ENCODE peak calls at places on chromosomes 7 and 10, in six cellular contexts. M is right atrium auricular region, A is GM06990, O is body of pancreas, I is thoracic aorta, E is AG09309. H is an unnamed sample.

GRCh38 chr10:29569778-29570177 is 65.0 kb downstream of the SVIL start:
- DNase-seq in I (no peak), M (no peak), E (peak), O (no peak), A (no peak), H (no peak)

GRCh38 chr7:22647451-22648257 is 79.3 kb upstream of the IL6 start:
- DNase-seq in I (no peak), M (no peak), O (no peak), E (peak), A (no peak), H (no peak)

GRCh38 chr10:70588852-70589570 is 13.5 kb downstream of the PRF1 start:
- DNase-seq in O (no peak), E (no peak), I (no peak), A (no peak), M (no peak), H (no peak)

GRCh38 chr7:130894146-130895005 is 160.4 kb upstream of the KLF14 start:
- DNase-seq in M (peak), I (no peak), O (peak), A (no peak), E (no peak), H (no peak)

GRCh38 chr10:94607111-94607510 is 61.5 kb downstream of the HELLS start:
- DNase-seq in O (no peak), E (no peak), A (peak), M (no peak), I (no peak), H (no peak)

GRCh38 chr7:374706-375490 is 84.9 kb downstream of the FOXL3 start:
- DNase-seq in O (no peak), M (no peak), A (no peak), E (no peak), I (no peak), H (peak)

GRCh38 chr7:52758337-52758736 is 277.1 kb upstream of the POM121L12 start:
- DNase-seq in O (peak), M (no peak), A (no peak), I (no peak), E (no peak), H (no peak)

GRCh38 chr7:80273327-80273726 is 138.7 kb downstream of the GNAI1 start:
- DNase-seq in E (no peak), I (no peak), M (no peak), A (no peak), O (no peak), H (no peak)

GRCh38 chr7:17298840-17299476 is 506 bp downstream of the AHR start:
- DNase-seq in O (peak), E (no peak), A (no peak), I (no peak), M (peak), H (peak)

GRCh38 chr10:20466731-20467130 is 430.4 kb downstream of the NEBL start:
- DNase-seq in M (no peak), I (no peak), E (no peak), O (no peak), A (no peak), H (no peak)

GRCh38 chr7:13541326-13541725 is 448.1 kb downstream of the ETV1 start:
- DNase-seq in O (no peak), A (no peak), E (no peak), I (no peak), M (no peak), H (no peak)

GRCh38 chr10:88992945-88993537 is 2.4 kb downstream of the FAS start:
- DNase-seq in A (no peak), I (no peak), E (no peak), M (no peak), O (no peak), H (no peak)

GRCh38 chr10:116163732-116164131 is 109.3 kb downstream of the GFRA1 start:
- DNase-seq in I (no peak), M (no peak), O (no peak), A (no peak), E (no peak), H (no peak)

GRCh38 chr10:77474386-77474785 is 163.2 kb downstream of the KCNMA1 start:
- DNase-seq in I (no peak), A (no peak), E (no peak), O (no peak), M (no peak), H (no peak)

GRCh38 chr7:107712906-107713305 is 31.0 kb upstream of the CBLL1 start:
- DNase-seq in E (no peak), A (no peak), I (no peak), O (no peak), M (no peak), H (no peak)

GRCh38 chr10:104440221-104440620 is 86.6 kb downstream of the CFAP58 start:
- DNase-seq in E (no peak), O (no peak), M (no peak), I (no peak), A (no peak), H (no peak)

GRCh38 chr7:134452419-134452827 is 6.5 kb downstream of the AKR1B1 start:
- DNase-seq in E (no peak), I (no peak), O (no peak), A (no peak), M (peak), H (no peak)

GRCh38 chr7:116025098-116025809 is 5.3 kb downstream of the TFEC start:
- DNase-seq in I (no peak), O (peak), M (no peak), E (no peak), A (no peak), H (no peak)

DNA sequence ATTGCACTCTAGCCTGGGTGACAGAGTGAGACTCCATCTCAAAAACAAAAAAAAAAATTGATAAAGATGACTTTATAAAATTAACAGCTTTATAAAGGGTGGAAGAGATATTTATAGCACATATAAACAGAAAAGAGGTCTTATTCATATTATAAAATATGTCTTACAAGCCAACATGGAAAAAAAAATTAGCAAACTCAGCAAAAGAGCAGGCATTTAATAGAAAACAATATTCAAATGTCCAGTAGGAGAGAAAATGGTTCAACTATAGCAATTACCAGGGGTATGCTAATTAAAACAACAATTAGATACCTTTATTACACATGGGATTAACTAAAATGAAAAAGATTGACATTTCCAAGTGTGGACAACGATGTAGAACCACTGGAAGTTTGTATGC is 929.1 kb downstream of the REEP3 start:
- DNase-seq in I (no peak), O (no peak), A (no peak), M (no peak), E (no peak), H (no peak)
- H3K4me3 ChIP-seq in I (no peak), O (no peak), A (no peak), M (no peak), E (no peak), H (no peak)

DNA sequence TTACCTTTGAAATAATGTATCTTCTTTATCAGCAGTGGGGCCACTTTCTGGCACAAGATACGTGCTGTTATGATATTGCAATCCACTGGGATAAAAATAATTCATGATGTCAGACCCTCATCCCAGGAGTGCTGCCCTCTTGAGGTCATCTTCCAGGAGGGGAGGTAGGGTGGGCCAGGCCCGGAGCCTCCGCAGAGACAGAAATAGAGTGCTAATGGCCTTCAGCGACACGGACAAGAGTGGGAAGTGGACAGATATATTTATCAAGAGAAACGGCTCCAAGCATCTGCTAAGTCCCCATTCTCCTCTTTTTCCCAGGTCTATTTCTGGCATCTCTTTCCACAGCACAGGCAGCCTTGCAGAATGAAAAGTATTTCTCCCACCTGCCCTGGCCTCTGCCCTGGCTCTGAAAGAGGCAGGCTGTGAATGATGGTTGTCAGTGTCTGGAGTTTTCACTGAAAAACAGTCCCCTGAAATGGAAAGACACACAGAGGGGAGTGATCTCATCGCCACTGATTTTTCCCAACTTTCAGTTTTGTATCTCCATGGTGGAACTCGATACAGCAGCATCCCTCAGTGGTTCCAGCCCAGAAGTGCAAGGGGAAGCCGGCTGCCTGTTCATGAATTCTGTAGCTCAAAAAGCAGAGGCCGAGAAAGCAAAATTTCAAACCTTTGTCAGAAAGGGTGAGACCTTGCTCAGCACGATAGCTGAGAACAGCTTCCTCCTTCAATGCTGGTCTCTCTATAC is 251.7 kb upstream of the MYO3A start:
- DNase-seq in M (no peak), O (peak), E (no peak), A (no peak), I (no peak), H (no peak)
- TF ChIP-seq CTCF in M (peak), O (no peak), E (no peak), A (no peak), I (no peak), H (no peak)

GRCh38 chr7:37337522-37337921 is 111.1 kb downstream of the ELMO1 start:
- DNase-seq in E (no peak), A (no peak), M (no peak), I (no peak), O (no peak), H (no peak)
- H3K4me3 ChIP-seq in E (no peak), A (no peak), M (no peak), I (no peak), O (no peak), H (no peak)

DNA sequence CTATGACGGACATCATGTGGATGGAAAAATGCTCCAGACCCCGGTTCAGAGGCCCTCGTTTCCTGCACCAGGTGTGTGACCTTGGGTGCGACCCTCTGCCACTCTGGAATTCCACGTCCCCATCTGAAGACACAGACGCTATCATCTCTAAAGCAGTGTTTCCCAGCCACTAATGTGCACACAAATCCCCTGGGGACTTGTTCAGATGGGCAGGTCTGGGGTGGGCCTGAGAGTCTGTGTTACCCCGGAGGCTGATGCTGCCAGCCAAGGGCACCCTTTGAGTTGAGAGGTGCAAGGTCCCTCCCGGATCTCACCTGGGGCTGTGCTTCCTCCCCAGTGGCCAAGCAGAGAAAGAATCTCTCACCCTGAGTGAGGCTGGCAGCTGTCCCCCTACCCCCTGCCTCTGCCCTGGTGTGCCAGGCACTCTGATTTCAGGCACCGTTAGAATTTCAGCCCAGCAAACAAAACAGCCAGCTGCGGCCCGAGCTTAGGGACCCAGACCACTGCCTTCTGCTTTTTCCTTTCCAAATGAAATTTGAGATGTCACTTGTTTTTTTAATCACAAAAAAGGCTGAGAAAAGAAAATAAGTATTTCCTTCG is 90.0 kb downstream of the SLIT1 start:
- DNase-seq in O (no peak), M (no peak), I (no peak), E (no peak), A (no peak), H (no peak)
- TF ChIP-seq CTCF in O (no peak), M (no peak), I (no peak), E (no peak), A (no peak), H (no peak)

GRCh38 chr7:40219917-40220316 is 85.1 kb downstream of the SUGCT start:
- DNase-seq in I (no peak), A (no peak), O (no peak), E (no peak), M (no peak), H (no peak)
- H3K4me3 ChIP-seq in I (no peak), A (no peak), O (no peak), E (no peak), M (no peak), H (no peak)

DNA sequence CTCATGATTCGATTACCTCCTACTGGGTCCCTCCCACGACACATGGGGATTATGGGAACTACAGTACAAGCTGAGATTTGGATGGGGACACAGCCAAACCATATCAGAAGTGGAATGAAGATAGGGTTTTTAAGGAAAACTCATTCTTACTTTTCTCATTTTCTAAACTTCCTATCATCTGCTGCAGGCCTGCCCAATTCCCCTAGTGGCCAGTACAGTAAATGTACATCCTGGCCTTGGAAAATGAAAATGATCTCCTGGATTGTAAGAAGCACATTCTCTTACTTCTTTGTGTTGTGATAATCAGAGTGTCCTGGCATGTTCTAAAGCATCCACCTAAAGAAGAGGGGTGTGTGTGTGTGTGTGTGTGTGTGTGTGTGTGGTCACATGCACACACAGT is 421.7 kb downstream of the LRMDA start:
- DNase-seq in A (no peak), I (no peak), M (no peak), O (no peak), E (no peak), H (no peak)
- TF ChIP-seq CTCF in A (peak), I (peak), M (no peak), O (peak), E (peak), H (no peak)

DNA sequence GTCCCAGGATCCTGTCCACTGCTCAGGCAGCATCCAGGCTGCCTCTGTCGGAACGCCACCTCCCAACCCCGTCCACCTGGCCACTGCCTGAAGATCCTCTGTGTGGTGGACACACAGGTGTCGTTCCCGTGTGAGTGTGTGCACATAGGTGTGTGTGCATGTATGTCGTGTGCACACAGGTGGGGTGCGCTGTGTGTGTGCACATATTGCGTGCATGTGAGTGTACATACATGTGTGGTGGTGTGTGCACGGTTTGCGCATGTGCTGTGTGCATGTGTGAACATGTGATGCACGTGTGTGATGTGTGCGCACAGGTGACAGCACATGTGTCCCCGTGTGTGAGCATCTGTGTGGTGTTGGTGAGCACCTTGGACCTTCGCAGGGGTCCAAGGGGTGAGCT is 7.1 kb downstream of the TMEM184A start:
- DNase-seq in O (no peak), I (no peak), E (no peak), M (no peak), A (peak), H (no peak)
- H3K4me3 ChIP-seq in O (no peak), I (no peak), E (no peak), M (no peak), A (no peak), H (no peak)

DNA sequence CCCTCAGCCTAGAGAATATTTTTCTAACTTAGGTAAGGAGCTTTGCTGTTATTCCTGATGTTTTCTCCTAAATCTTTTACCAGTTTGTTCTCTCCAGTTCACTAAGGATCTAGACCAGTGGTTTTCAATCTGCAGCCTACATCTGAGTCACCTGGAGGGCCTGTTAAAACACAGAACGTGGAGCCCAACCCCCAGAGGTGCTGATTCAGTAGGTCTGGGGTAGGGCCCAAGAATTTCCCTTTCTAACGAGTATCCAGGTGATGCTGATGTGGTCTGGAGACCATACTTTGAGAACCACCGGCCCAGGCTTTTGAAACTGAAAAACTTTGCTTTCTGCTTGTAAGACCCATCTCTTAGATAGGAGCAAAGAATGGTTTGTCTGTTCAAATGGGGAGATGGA is 51.2 kb upstream of the KMT2E start:
- DNase-seq in E (no peak), O (no peak), A (no peak), M (no peak), I (no peak), H (no peak)
- TF ChIP-seq CTCF in E (no peak), O (no peak), A (no peak), M (no peak), I (no peak), H (no peak)

GRCh38 chr7:127783267-127783559 is 131.2 kb downstream of the SND1 start:
- DNase-seq in M (no peak), E (no peak), A (no peak), I (no peak), O (no peak), H (no peak)
- H3K4me3 ChIP-seq in M (no peak), E (no peak), A (no peak), I (no peak), O (no peak), H (no peak)

DNA sequence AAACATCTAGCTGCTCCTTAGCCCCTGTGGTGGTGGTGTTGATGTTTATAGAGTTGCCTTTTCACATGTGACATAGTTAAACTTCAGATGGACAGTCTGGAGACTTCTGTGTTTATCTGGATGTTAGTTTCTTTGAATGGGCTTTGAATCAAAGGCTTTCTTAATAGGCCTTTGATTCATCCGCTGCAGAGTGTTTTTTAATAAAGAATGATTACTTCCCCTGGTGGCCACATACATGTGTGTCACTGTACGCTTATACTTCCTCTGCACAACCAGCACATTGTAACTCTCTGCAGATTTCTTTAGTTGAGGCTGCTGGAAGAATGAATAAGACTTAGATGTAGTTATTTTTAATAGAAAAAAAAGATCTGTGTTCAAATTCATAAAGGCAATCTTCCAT is 221.1 kb downstream of the DYNC1I1 start:
- DNase-seq in O (no peak), E (no peak), A (no peak), I (no peak), M (no peak), H (no peak)
- TF ChIP-seq CTCF in O (no peak), E (no peak), A (no peak), I (no peak), M (no peak), H (no peak)